ENCODE peak calls at places on chromosomes 7 and 10, in four cellular contexts. O, F, Y and T are unnamed samples.
A peak's percentile ranks its signal among the peaks of the same experiment; 100 is the strongest.

GRCh38 chr7:108604685-108605077 is 35.0 kb downstream of the DNAJB9 start:
- DNase-seq in Y (no peak), F (no peak), O (peak; percentile 69), T (no peak)

GRCh38 chr10:1881636-1882035 is 144.3 kb upstream of the ADARB2 start:
- DNase-seq in Y (no peak), O (no peak), F (no peak), T (no peak)

GRCh38 chr10:35217458-35217857 is 90.8 kb downstream of the CREM start:
- DNase-seq in F (no peak), O (no peak), Y (no peak), T (no peak)

GRCh38 chr7:47326808-47327207 is 255.1 kb downstream of the TNS3 start:
- DNase-seq in O (no peak), Y (no peak), F (no peak), T (no peak)

GRCh38 chr10:4033341-4033896 is 248.4 kb upstream of the KLF6 start:
- DNase-seq in O (no peak), F (no peak), Y (peak; percentile 67), T (no peak)

GRCh38 chr10:29200280-29200679 is 88.6 kb upstream of the LYZL1 start:
- DNase-seq in O (no peak), Y (no peak), F (no peak), T (no peak)

GRCh38 chr7:81715984-81716588 is 53.8 kb downstream of the HGF start:
- DNase-seq in O (no peak), Y (no peak), F (peak; percentile 1), T (no peak)

GRCh38 chr10:21202766-21203457 is 305.8 kb upstream of the NEBL start:
- DNase-seq in Y (no peak), F (no peak), O (no peak), T (no peak)

GRCh38 chr7:43006008-43006407 is 73.8 kb downstream of the MRPL32 start:
- DNase-seq in O (peak; percentile 24), F (no peak), Y (no peak), T (no peak)

GRCh38 chr7:43004076-43004475 is 71.9 kb downstream of the MRPL32 start:
- DNase-seq in O (peak; percentile 42), Y (no peak), F (no peak), T (no peak)
- TF ChIP-seq JUNB in O (no peak), Y (no peak), F (no peak), T (no peak)

DNA sequence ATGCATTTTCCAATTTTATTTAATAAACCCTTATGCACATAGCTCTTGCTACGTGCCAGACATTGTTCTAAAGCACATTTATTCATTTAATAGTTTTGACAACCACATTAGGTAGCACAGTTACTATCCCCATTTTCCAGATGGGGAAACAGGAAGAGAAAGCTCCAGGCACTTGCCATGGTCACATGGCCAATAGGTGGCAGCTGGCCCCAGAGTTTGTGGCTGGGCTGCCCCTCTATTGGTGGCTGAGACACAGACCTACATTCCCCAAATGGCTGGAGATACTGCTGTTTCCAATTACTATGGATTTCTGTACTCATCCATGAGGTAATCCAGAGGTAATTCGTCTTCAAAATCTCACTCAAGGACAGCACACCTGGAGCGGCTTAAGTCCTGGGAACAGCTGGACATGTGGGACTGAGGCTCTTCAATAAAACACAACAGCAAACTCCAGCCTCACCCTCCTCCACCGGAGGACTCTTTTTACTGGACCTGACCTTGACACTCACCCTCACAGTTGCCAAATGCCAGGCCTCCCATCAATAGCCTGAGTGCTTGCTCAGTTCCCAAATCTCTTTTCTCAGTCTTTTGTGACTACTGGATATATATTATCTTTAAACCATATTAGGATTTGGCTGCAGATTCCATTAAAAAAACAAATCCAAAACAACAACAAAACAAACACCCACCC is 106.1 kb downstream of the CLEC2L start:
- DNase-seq in Y (no peak), F (no peak), O (no peak), T (no peak)
- TF ChIP-seq CTCF in Y (no peak), F (peak; percentile 32), O (peak; percentile 27), T (peak; percentile 6)

GRCh38 chr10:110496553-110497437 is 912 bp upstream of the DUSP5 start:
- DNase-seq in O (no peak), F (no peak), Y (no peak), T (no peak)
- TF ChIP-seq JUNB in O (no peak), F (no peak), Y (no peak), T (no peak)

DNA sequence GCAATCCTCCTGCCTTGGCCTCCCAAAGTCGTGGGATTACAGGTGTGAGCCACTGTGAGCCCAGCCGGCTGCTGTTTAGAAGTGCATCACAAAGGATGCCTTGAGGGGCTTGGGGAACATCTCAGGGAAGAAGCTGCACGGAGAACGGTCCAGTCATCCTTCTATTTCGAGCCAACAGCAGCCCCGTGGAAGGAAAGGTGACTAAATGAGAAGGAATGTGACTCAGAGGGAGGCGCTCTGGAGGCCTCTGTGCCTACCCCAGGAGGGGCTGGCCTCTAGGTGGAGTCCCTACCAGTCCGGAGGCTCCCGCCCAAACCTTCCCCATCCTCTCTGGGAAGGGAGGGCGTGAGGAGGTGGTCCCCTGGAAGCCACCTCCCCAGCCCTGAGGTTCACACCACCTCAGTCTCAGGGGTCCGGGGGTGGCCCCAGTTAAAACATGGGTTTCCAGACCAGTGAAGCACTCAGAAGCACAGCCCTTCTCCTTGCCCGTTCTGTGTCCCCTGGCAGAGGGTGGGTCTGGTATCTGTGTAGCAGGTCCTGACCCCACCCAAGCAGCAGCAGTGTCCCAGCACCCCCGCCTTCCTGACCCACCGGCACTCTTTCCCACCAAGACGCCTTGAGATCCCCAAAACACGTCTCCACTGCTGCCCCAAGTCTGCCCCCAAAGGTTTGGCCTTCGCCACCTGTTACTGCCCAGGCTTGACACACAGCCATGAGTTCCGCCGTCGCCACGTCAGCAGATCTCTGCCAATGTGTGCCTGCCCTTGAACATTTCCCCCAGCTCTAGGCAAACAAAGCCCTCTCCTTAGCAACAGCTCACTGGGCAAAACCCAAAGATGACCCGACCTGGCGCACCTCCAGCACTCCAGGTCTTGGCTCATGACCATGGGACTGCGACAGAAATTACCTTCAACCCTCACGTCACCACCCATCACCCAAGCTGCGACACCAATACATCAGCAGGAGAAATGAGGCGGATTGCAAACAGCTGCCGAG is 75.9 kb downstream of the CTBP2 start:
- DNase-seq in O (peak; percentile 11), Y (no peak), F (peak; percentile 12), T (peak; percentile 93)
- TF ChIP-seq CTCF in O (no peak), Y (no peak), F (no peak), T (peak; percentile 46)

DNA sequence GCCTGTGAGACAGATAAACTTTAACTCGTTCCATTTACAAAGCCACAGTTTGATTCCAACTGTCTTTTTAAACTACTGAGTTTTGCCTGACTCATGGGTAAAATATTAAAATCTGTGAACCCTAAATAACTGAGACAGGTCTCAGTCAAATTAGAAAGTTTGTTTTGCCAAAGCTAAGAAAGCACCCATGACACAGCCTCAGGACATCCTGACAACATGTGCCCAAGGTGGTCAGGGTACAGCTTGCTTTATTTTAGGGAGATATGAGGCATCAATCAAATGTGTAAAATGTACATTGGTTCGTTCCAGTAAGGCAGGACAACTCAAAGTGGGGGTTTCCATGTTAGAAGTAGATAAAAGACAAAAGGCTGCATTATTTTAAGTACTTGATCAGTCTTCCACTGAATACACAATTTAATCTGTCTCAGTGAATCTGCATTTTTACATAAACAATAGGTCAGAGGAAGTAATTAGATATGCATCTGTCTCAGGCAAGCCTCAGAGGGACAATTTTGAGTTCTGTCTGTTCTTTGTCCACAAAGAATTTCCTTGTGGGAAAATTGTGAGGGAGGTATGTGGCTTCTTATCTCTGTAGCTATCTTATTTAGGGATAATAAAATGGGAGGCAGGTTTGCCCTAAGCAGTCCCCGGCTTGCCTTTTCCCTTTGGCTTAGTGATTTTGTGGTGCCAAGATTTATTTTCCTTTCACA is 11.0 kb upstream of the PIP start:
- DNase-seq in F (no peak), O (no peak), Y (no peak), T (peak; percentile 25)
- TF ChIP-seq JUNB in F (no peak), O (no peak), Y (no peak), T (no peak)

GRCh38 chr10:131242007-131242406 is 69.5 kb downstream of the TCERG1L start:
- DNase-seq in O (peak; percentile 22), F (peak; percentile 9), Y (no peak), T (peak; percentile 22)
- TF ChIP-seq CTCF in O (peak; percentile 55), F (peak; percentile 62), Y (peak; percentile 7), T (peak; percentile 36)

DNA sequence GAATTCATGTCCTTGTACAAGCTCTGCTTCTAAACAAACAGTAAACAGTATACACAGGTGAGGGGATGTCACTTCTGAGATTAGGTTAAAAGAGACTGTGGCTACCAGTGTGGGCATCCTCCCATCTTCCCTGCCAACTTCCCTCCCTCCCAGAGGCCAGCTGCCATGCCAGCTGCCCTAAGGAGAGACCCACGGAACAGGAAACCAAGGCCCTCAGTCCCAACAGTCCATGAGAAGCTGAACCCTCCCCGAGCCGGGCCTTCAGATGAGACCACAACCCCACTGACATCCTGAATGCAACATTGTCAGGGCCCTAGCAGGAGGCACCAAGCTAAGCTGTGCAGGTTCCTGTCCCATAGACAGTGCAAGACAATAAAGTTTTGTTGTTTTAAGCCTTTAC is 106.1 kb downstream of the CTBP2 start:
- DNase-seq in Y (no peak), O (peak; percentile 0), F (no peak), T (no peak)
- TF ChIP-seq JUNB in Y (no peak), O (no peak), F (no peak), T (no peak)

GRCh38 chr10:71239946-71240795 is 27.8 kb downstream of the UNC5B start:
- DNase-seq in Y (no peak), F (no peak), O (no peak), T (no peak)

GRCh38 chr10:71241114-71241898 is 28.9 kb downstream of the UNC5B start:
- DNase-seq in Y (no peak), O (no peak), F (no peak), T (no peak)

GRCh38 chr10:71242621-71243009 is 30.2 kb downstream of the UNC5B start:
- DNase-seq in F (no peak), Y (no peak), O (no peak), T (no peak)

GRCh38 chr10:71243756-71244637 is 31.6 kb downstream of the UNC5B start:
- DNase-seq in Y (no peak), O (no peak), F (no peak), T (peak; percentile 22)

DNA sequence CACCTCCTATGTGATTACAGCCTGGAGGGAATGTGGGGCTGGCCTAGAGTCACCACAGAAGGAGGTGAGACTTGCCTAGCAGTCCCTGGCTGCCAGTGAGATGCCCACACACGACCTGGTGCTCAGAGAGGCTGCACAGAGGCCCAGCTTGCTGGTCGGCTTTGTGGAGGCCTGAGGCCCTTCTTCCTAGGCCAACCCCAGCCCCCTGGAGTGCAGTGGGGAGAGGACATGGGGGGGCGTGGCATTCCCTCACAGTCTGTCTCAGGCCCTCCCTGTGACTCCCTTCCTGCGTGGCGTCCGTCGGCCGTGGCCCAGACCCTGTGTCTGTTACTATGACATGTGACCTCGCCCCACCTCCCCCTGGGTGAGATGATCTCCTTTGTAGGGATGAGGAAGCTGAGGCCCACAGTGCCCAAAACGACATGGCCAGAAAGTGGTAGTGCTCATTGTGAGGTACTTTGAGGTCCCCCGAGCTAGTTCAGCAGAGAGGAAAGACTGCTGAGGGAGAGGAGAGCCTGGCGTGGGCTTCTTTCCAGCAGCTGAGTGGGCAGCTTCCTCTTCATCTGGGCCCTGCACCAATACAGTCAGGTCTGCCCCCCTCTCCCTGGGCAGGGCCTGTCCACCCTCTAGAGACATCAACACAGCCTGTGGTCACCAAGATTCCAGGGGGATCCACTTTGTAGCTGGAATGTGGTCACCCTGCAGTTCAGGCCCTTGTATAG is 29.7 kb downstream of the UNC5B start:
- DNase-seq in F (no peak), Y (no peak), O (no peak), T (no peak)
- TF ChIP-seq CTCF in F (no peak), Y (no peak), O (no peak), T (no peak)

DNA sequence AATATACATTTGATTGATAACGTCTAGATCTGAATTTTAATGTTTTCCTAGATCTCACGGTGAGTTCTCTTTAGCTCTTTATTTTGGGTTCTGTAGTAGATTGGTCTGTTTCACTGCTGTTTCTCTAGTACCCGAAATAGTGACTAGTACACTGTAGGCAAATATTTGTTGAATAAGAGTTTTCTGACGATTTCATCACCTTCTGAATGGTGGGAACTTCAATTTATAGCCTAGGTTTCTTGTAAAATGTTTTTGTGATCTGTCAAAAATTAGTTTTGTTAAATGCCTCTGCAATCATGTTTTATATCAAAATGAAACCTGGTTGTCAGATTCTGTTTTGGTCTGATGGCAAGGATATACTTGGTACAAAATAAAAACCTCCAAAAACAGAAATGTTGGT is 10.2 kb downstream of the PDCD4 start:
- DNase-seq in Y (no peak), O (no peak), F (no peak), T (no peak)
- TF ChIP-seq JUNB in Y (no peak), O (no peak), F (no peak), T (no peak)